ENCODE peak calls at places on chromosome 22, in ten cellular contexts. I is cerebellar cortex; Q is foreskin melanocyte; L is H4; Y is T-helper 2 cell treated with Interferon-gamma antibody and Interleukin-4, amounts not matched to agents 5 μg/mL and 100 μg/mL, for 36 hours; O is AG09319; J is GM12865; T is posterior vena cava; D is activated T-cell treated with anti-CD3 and anti-CD28 coated beads for 1 hour; N is occipital lobe. B is an unnamed sample.

GRCh38 chr22:30159561-30160353 is 79.5 kb downstream of the HORMAD2 start:
- DNase-seq in I (peak; percentile 15), Q (peak; percentile 8), L (peak; percentile 44), Y (no peak), O (peak; percentile 42), J (no peak), T (no peak), D (no peak), N (no peak), B (peak; percentile 67)

GRCh38 chr22:20106205-20106848 is 9.6 kb upstream of the RANBP1 start:
- DNase-seq in I (no peak), Q (no peak), L (no peak), Y (no peak), O (no peak), J (no peak), T (no peak), D (no peak), N (no peak), B (no peak)

GRCh38 chr22:24421428-24421931 is 5.9 kb upstream of the ADORA2A start:
- DNase-seq in I (peak; percentile 38), Q (no peak), L (no peak), Y (no peak), O (no peak), J (peak; percentile 51), T (no peak), D (no peak), N (no peak), B (no peak)

GRCh38 chr22:45268167-45268957 is 16.4 kb upstream of the UPK3A start:
- DNase-seq in I (peak; percentile 69), Q (no peak), L (no peak), Y (no peak), O (no peak), J (no peak), T (no peak), D (no peak), N (no peak), B (no peak)

GRCh38 chr22:50486561-50487289 is at the start of gene MIOX:
- DNase-seq in I (no peak), Q (no peak), L (no peak), Y (no peak), O (no peak), J (no peak), T (no peak), D (no peak), N (no peak), B (no peak)

GRCh38 chr22:38531251-38531956 is 25.3 kb upstream of the DDX17 start:
- DNase-seq in I (no peak), Q (no peak), L (no peak), Y (no peak), O (no peak), J (no peak), T (no peak), D (no peak), N (no peak), B (no peak)

GRCh38 chr22:45200862-45201511 is 37.3 kb downstream of the NUP50 start:
- DNase-seq in I (no peak), Q (no peak), L (peak; percentile 88), Y (no peak), O (no peak), J (no peak), T (peak; percentile 70), D (no peak), N (no peak), B (peak; percentile 35)

GRCh38 chr22:28440517-28441366 is 238.9 kb downstream of the TTC28 start:
- DNase-seq in I (no peak), Q (peak; percentile 54), L (no peak), Y (no peak), O (no peak), J (no peak), T (no peak), D (no peak), N (no peak), B (peak; percentile 37)

GRCh38 chr22:42343551-42344081 is 73.2 kb upstream of the TCF20 start:
- DNase-seq in I (no peak), Q (no peak), L (no peak), Y (no peak), O (no peak), J (no peak), T (no peak), D (no peak), N (no peak), B (no peak)

GRCh38 chr22:27644566-27644965 is 157.0 kb downstream of the MN1 start:
- DNase-seq in I (no peak), Q (no peak), L (no peak), Y (no peak), O (no peak), J (no peak), T (peak; percentile 47), D (no peak), N (no peak), B (no peak)

GRCh38 chr22:20354238-20354975 is 34.5 kb upstream of the DGCR6L start:
- DNase-seq in I (no peak), Q (no peak), L (no peak), Y (no peak), O (no peak), J (no peak), T (no peak), D (no peak), N (no peak), B (no peak)

GRCh38 chr22:49091451-49091850 is 736.2 kb downstream of the BRD1 start:
- DNase-seq in I (no peak), Q (no peak), L (no peak), Y (no peak), O (no peak), J (no peak), T (peak; percentile 62), D (no peak), N (no peak), B (no peak)

GRCh38 chr22:46747646-46748045 is 9.6 kb upstream of the CERK start:
- DNase-seq in I (no peak), Q (no peak), L (no peak), Y (no peak), O (no peak), J (no peak), T (no peak), D (no peak), N (no peak), B (no peak)

GRCh38 chr22:23255506-23255905 is 75.2 kb downstream of the BCR start:
- DNase-seq in I (no peak), Q (no peak), L (no peak), Y (no peak), O (no peak), J (no peak), T (no peak), D (no peak), N (no peak), B (no peak)

GRCh38 chr22:32322986-32323385 is 34.7 kb upstream of the RFPL3 start:
- DNase-seq in I (no peak), Q (no peak), L (no peak), Y (no peak), O (no peak), J (no peak), T (peak; percentile 34), D (no peak), N (no peak), B (no peak)

GRCh38 chr22:49328630-49329405 is 498.9 kb downstream of the BRD1 start:
- DNase-seq in I (no peak), Q (no peak), L (no peak), Y (no peak), O (no peak), J (no peak), T (peak; percentile 16), D (no peak), N (no peak), B (no peak)

GRCh38 chr22:49391436-49391835 is 436.2 kb downstream of the BRD1 start:
- DNase-seq in I (no peak), Q (no peak), L (no peak), Y (no peak), O (no peak), J (no peak), T (peak; percentile 67), D (no peak), N (no peak), B (no peak)

GRCh38 chr22:43976861-43977795 is 21.9 kb downstream of the SAMM50 start:
- DNase-seq in I (no peak), Q (no peak), L (no peak), Y (no peak), O (no peak), J (no peak), T (no peak), D (no peak), N (no peak), B (no peak)

GRCh38 chr22:40212126-40212525 is 34.4 kb downstream of the TNRC6B start:
- DNase-seq in I (no peak), Q (no peak), L (no peak), Y (no peak), O (no peak), J (no peak), T (peak; percentile 64), D (no peak), N (no peak), B (no peak)

GRCh38 chr22:25700996-25701815 is 40.8 kb upstream of the MYO18B start:
- DNase-seq in I (no peak), Q (peak; percentile 67), L (no peak), Y (no peak), O (peak; percentile 57), J (no peak), T (no peak), D (no peak), N (peak; percentile 48), B (peak; percentile 9)

GRCh38 chr22:29270475-29271271 is 2.6 kb downstream of the EWSR1 start:
- DNase-seq in I (no peak), Q (no peak), L (no peak), Y (no peak), O (no peak), J (no peak), T (no peak), D (no peak), N (no peak), B (no peak)

GRCh38 chr22:41057076-41057475 is 35.3 kb upstream of the EP300 start:
- DNase-seq in I (no peak), Q (no peak), L (no peak), Y (no peak), O (no peak), J (no peak), T (no peak), D (no peak), N (no peak), B (no peak)

GRCh38 chr22:33577862-33578411 is 342.3 kb downstream of the LARGE1 start:
- DNase-seq in I (no peak), Q (no peak), L (no peak), Y (no peak), O (no peak), J (no peak), T (no peak), D (no peak), N (no peak), B (no peak)

GRCh38 chr22:25492950-25493790 is 71.3 kb upstream of the GRK3 start:
- DNase-seq in I (peak; percentile 99), Q (no peak), L (no peak), Y (no peak), O (no peak), J (no peak), T (no peak), D (no peak), N (peak; percentile 26), B (no peak)

GRCh38 chr22:23603266-23603665 is 23.2 kb upstream of the IGLL1 start:
- DNase-seq in I (no peak), Q (no peak), L (no peak), Y (no peak), O (no peak), J (no peak), T (no peak), D (no peak), N (no peak), B (no peak)

GRCh38 chr22:33519140-33519973 is 400.9 kb downstream of the LARGE1 start:
- DNase-seq in I (peak; percentile 72), Q (peak; percentile 71), L (peak; percentile 17), Y (no peak), O (peak; percentile 19), J (peak; percentile 86), T (peak; percentile 86), D (no peak), N (peak; percentile 54), B (peak; percentile 15)

GRCh38 chr22:36439481-36440271 is 41.8 kb downstream of the TXN2 start:
- DNase-seq in I (no peak), Q (peak; percentile 65), L (peak; percentile 74), Y (peak; percentile 43), O (peak; percentile 70), J (no peak), T (peak; percentile 89), D (no peak), N (no peak), B (peak; percentile 77)

GRCh38 chr22:31313366-31314147 is 21.3 kb upstream of the PIK3IP1 start:
- DNase-seq in I (peak; percentile 84), Q (peak; percentile 30), L (peak; percentile 43), Y (peak; percentile 36), O (peak; percentile 44), J (peak; percentile 52), T (peak; percentile 86), D (peak; percentile 64), N (peak; percentile 35), B (no peak)